ENCODE peak calls at places on chromosomes 2 and 18, in seven cellular contexts. One of them, this sample, is unnamed.
A peak's percentile ranks its signal among the peaks of the same experiment; 100 is the strongest.

GRCh38 chr2:95297639-95298395 is 670 bp downstream of the KCNIP3 start:
- DNase-seq in H1: no peak
- DNase-seq in HepG2: no peak
- DNase-seq in K562: no peak
- DNase-seq in T47D: no peak
- DNase-seq in SK-N-SH: no peak
- DNase-seq in HCT116: no peak
- DNase-seq in this sample: no peak

GRCh38 chr2:178385595-178386148 is 65.3 kb downstream of the PRKRA start:
- DNase-seq in K562: no peak
- DNase-seq in SK-N-SH: no peak
- DNase-seq in H1: no peak
- DNase-seq in HepG2: no peak
- DNase-seq in HCT116: no peak
- DNase-seq in T47D: no peak
- DNase-seq in this sample: no peak

GRCh38 chr2:238908960-238909951 is 61.4 kb downstream of the TWIST2 start:
- DNase-seq in T47D: peak; percentile 7
- DNase-seq in H1: no peak
- DNase-seq in HepG2: no peak
- DNase-seq in K562: no peak
- DNase-seq in HCT116: no peak
- DNase-seq in SK-N-SH: no peak
- DNase-seq in this sample: no peak

GRCh38 chr2:216572582-216573578 is 60.3 kb upstream of the IGFBP2 start:
- DNase-seq in HCT116: peak; percentile 12
- DNase-seq in T47D: no peak
- DNase-seq in H1: no peak
- DNase-seq in HepG2: peak; percentile 78
- DNase-seq in K562: no peak
- DNase-seq in SK-N-SH: no peak
- DNase-seq in this sample: no peak

GRCh38 chr2:234427081-234428058 is 69.5 kb downstream of the ARL4C start:
- DNase-seq in HepG2: no peak
- DNase-seq in K562: no peak
- DNase-seq in T47D: peak; percentile 7
- DNase-seq in HCT116: no peak
- DNase-seq in H1: peak; percentile 51
- DNase-seq in SK-N-SH: no peak
- DNase-seq in this sample: no peak

GRCh38 chr2:129212337-129212958 is 767.0 kb upstream of the RAB6C start:
- DNase-seq in HCT116: no peak
- DNase-seq in T47D: no peak
- DNase-seq in H1: no peak
- DNase-seq in K562: no peak
- DNase-seq in HepG2: no peak
- DNase-seq in SK-N-SH: no peak
- DNase-seq in this sample: no peak

GRCh38 chr2:43178602-43179542 is 47.5 kb downstream of the ZFP36L2 start:
- DNase-seq in K562: peak; percentile 90
- DNase-seq in T47D: peak; percentile 32
- DNase-seq in HCT116: peak; percentile 64
- DNase-seq in HepG2: peak; percentile 90
- DNase-seq in SK-N-SH: peak; percentile 59
- DNase-seq in H1: peak; percentile 70
- DNase-seq in this sample: no peak

GRCh38 chr18:76658627-76659026 is 163.6 kb upstream of the ZNF516 start:
- DNase-seq in K562: peak; percentile 28
- DNase-seq in H1: peak; percentile 83
- DNase-seq in HepG2: no peak
- DNase-seq in SK-N-SH: peak; percentile 37
- DNase-seq in T47D: no peak
- DNase-seq in HCT116: no peak
- DNase-seq in this sample: no peak

GRCh38 chr2:38200583-38200982 is 124.6 kb upstream of the CYP1B1 start:
- DNase-seq in K562: no peak
- DNase-seq in HepG2: no peak
- DNase-seq in SK-N-SH: no peak
- DNase-seq in T47D: no peak
- DNase-seq in H1: no peak
- DNase-seq in HCT116: no peak
- DNase-seq in this sample: no peak

GRCh38 chr2:240623531-240624010 is 1.7 kb upstream of the GPR35 start:
- DNase-seq in T47D: no peak
- DNase-seq in HCT116: no peak
- DNase-seq in SK-N-SH: no peak
- DNase-seq in H1: no peak
- DNase-seq in HepG2: no peak
- DNase-seq in K562: no peak
- DNase-seq in this sample: no peak

GRCh38 chr2:150609831-150610582 is 122.5 kb upstream of the RND3 start:
- DNase-seq in H1: no peak
- DNase-seq in T47D: no peak
- DNase-seq in SK-N-SH: no peak
- DNase-seq in HepG2: no peak
- DNase-seq in HCT116: no peak
- DNase-seq in K562: no peak
- DNase-seq in this sample: no peak

GRCh38 chr2:1830936-1831616 is 86.8 kb upstream of the PXDN start:
- DNase-seq in HepG2: no peak
- DNase-seq in SK-N-SH: no peak
- DNase-seq in H1: no peak
- DNase-seq in T47D: no peak
- DNase-seq in HCT116: no peak
- DNase-seq in K562: no peak
- DNase-seq in this sample: no peak

GRCh38 chr18:77262655-77263470 is 13.2 kb downstream of the GALR1 start:
- DNase-seq in K562: no peak
- DNase-seq in H1: no peak
- DNase-seq in SK-N-SH: no peak
- DNase-seq in T47D: peak; percentile 24
- DNase-seq in HepG2: peak; percentile 16
- DNase-seq in HCT116: no peak
- DNase-seq in this sample: no peak

GRCh38 chr2:8629402-8629801 is 52.5 kb upstream of the ID2 start:
- DNase-seq in H1: no peak
- DNase-seq in T47D: no peak
- DNase-seq in HepG2: no peak
- DNase-seq in SK-N-SH: no peak
- DNase-seq in K562: no peak
- DNase-seq in HCT116: no peak
- DNase-seq in this sample: no peak

GRCh38 chr2:233418761-233419625 is 64.7 kb downstream of the DGKD start:
- DNase-seq in H1: peak; percentile 43
- DNase-seq in SK-N-SH: no peak
- DNase-seq in HepG2: no peak
- DNase-seq in K562: no peak
- DNase-seq in HCT116: peak; percentile 37
- DNase-seq in T47D: no peak
- DNase-seq in this sample: peak; percentile 62

GRCh38 chr2:186325827-186326535 is 160.1 kb upstream of the ZC3H15 start:
- DNase-seq in HepG2: no peak
- DNase-seq in K562: no peak
- DNase-seq in H1: no peak
- DNase-seq in HCT116: no peak
- DNase-seq in T47D: peak; percentile 52
- DNase-seq in SK-N-SH: no peak
- DNase-seq in this sample: no peak

GRCh38 chr18:49638209-49638785 is 76.4 kb downstream of the LIPG start:
- DNase-seq in SK-N-SH: peak; percentile 48
- DNase-seq in K562: no peak
- DNase-seq in HepG2: peak; percentile 83
- DNase-seq in T47D: no peak
- DNase-seq in HCT116: no peak
- DNase-seq in H1: no peak
- DNase-seq in this sample: no peak

GRCh38 chr2:53802617-53803115 is 15.8 kb downstream of the ERLEC1 start:
- DNase-seq in HepG2: no peak
- DNase-seq in K562: no peak
- DNase-seq in T47D: no peak
- DNase-seq in H1: no peak
- DNase-seq in SK-N-SH: no peak
- DNase-seq in HCT116: no peak
- DNase-seq in this sample: no peak

GRCh38 chr18:33440011-33440383 is 524 bp downstream of the CCDC178 start:
- DNase-seq in HepG2: no peak
- DNase-seq in H1: no peak
- DNase-seq in SK-N-SH: peak; percentile 71
- DNase-seq in T47D: no peak
- DNase-seq in K562: peak; percentile 33
- DNase-seq in HCT116: no peak
- DNase-seq in this sample: no peak

GRCh38 chr18:79614211-79615028 is 65.2 kb upstream of the CTDP1 start:
- DNase-seq in HCT116: no peak
- DNase-seq in K562: no peak
- DNase-seq in H1: peak; percentile 41
- DNase-seq in T47D: no peak
- DNase-seq in HepG2: no peak
- DNase-seq in SK-N-SH: no peak
- DNase-seq in this sample: no peak

GRCh38 chr2:234091432-234091879 is 41.0 kb downstream of the SPP2 start:
- DNase-seq in T47D: no peak
- DNase-seq in H1: no peak
- DNase-seq in HCT116: no peak
- DNase-seq in HepG2: no peak
- DNase-seq in SK-N-SH: no peak
- DNase-seq in K562: no peak
- DNase-seq in this sample: no peak

GRCh38 chr2:151083864-151084263 is 177.8 kb downstream of the RBM43 start:
- DNase-seq in K562: no peak
- DNase-seq in HCT116: no peak
- DNase-seq in T47D: no peak
- DNase-seq in SK-N-SH: no peak
- DNase-seq in HepG2: no peak
- DNase-seq in H1: no peak
- DNase-seq in this sample: no peak

GRCh38 chr2:163046615-163047014 is 208.0 kb upstream of the KCNH7 start:
- DNase-seq in HepG2: no peak
- DNase-seq in HCT116: no peak
- DNase-seq in SK-N-SH: no peak
- DNase-seq in K562: no peak
- DNase-seq in T47D: no peak
- DNase-seq in H1: no peak
- DNase-seq in this sample: no peak

GRCh38 chr2:219688560-219689445 is 61.4 kb downstream of the SLC4A3 start:
- DNase-seq in HCT116: peak; percentile 76
- DNase-seq in SK-N-SH: no peak
- DNase-seq in HepG2: peak; percentile 36
- DNase-seq in T47D: no peak
- DNase-seq in H1: no peak
- DNase-seq in K562: no peak
- DNase-seq in this sample: no peak

GRCh38 chr2:8605350-8606065 is 76.3 kb upstream of the ID2 start:
- DNase-seq in HCT116: no peak
- DNase-seq in HepG2: no peak
- DNase-seq in H1: no peak
- DNase-seq in K562: no peak
- DNase-seq in SK-N-SH: no peak
- DNase-seq in T47D: no peak
- DNase-seq in this sample: no peak

GRCh38 chr2:18829331-18829902 is 240.0 kb upstream of the NT5C1B start:
- DNase-seq in HepG2: peak; percentile 24
- DNase-seq in T47D: peak; percentile 51
- DNase-seq in SK-N-SH: no peak
- DNase-seq in H1: no peak
- DNase-seq in K562: no peak
- DNase-seq in HCT116: no peak
- DNase-seq in this sample: no peak
- TF ChIP-seq JUND in HepG2: no peak
- TF ChIP-seq JUND in T47D: no peak
- TF ChIP-seq JUND in SK-N-SH: peak; percentile 80
- TF ChIP-seq JUND in H1: no peak
- TF ChIP-seq JUND in K562: no peak
- TF ChIP-seq JUND in HCT116: no peak
- TF ChIP-seq JUND in this sample: no peak

GRCh38 chr2:147352775-147353381 is 492.0 kb upstream of the ACVR2A start:
- DNase-seq in HCT116: no peak
- DNase-seq in SK-N-SH: no peak
- DNase-seq in T47D: no peak
- DNase-seq in K562: no peak
- DNase-seq in HepG2: no peak
- DNase-seq in H1: no peak
- DNase-seq in this sample: no peak
- TF ChIP-seq JUND in HCT116: no peak
- TF ChIP-seq JUND in SK-N-SH: no peak
- TF ChIP-seq JUND in T47D: no peak
- TF ChIP-seq JUND in K562: no peak
- TF ChIP-seq JUND in HepG2: no peak
- TF ChIP-seq JUND in H1: no peak
- TF ChIP-seq JUND in this sample: no peak

GRCh38 chr2:191571163-191571769 is 106.7 kb upstream of the NABP1 start:
- DNase-seq in SK-N-SH: no peak
- DNase-seq in HepG2: no peak
- DNase-seq in K562: peak; percentile 59
- DNase-seq in T47D: peak; percentile 37
- DNase-seq in HCT116: peak; percentile 36
- DNase-seq in H1: no peak
- DNase-seq in this sample: no peak
- TF ChIP-seq JUND in SK-N-SH: no peak
- TF ChIP-seq JUND in HepG2: no peak
- TF ChIP-seq JUND in K562: no peak
- TF ChIP-seq JUND in T47D: no peak
- TF ChIP-seq JUND in HCT116: no peak
- TF ChIP-seq JUND in H1: no peak
- TF ChIP-seq JUND in this sample: no peak

GRCh38 chr2:136651611-136652010 is 113.7 kb upstream of the THSD7B start:
- DNase-seq in K562: no peak
- DNase-seq in H1: no peak
- DNase-seq in HCT116: no peak
- DNase-seq in SK-N-SH: no peak
- DNase-seq in HepG2: no peak
- DNase-seq in T47D: no peak
- DNase-seq in this sample: no peak

GRCh38 chr2:136658201-136658600 is 107.1 kb upstream of the THSD7B start:
- DNase-seq in HepG2: no peak
- DNase-seq in K562: no peak
- DNase-seq in SK-N-SH: no peak
- DNase-seq in T47D: no peak
- DNase-seq in HCT116: no peak
- DNase-seq in H1: no peak
- DNase-seq in this sample: no peak

GRCh38 chr2:136653836-136654235 is 111.5 kb upstream of the THSD7B start:
- DNase-seq in SK-N-SH: no peak
- DNase-seq in T47D: no peak
- DNase-seq in HCT116: no peak
- DNase-seq in HepG2: no peak
- DNase-seq in H1: no peak
- DNase-seq in K562: no peak
- DNase-seq in this sample: no peak
- TF ChIP-seq JUND in SK-N-SH: no peak
- TF ChIP-seq JUND in T47D: no peak
- TF ChIP-seq JUND in HCT116: no peak
- TF ChIP-seq JUND in HepG2: no peak
- TF ChIP-seq JUND in H1: no peak
- TF ChIP-seq JUND in K562: no peak
- TF ChIP-seq JUND in this sample: no peak

GRCh38 chr2:161480123-161480522 is 64.0 kb downstream of the TBR1 start:
- DNase-seq in K562: no peak
- DNase-seq in T47D: no peak
- DNase-seq in H1: no peak
- DNase-seq in HepG2: no peak
- DNase-seq in SK-N-SH: no peak
- DNase-seq in HCT116: no peak
- DNase-seq in this sample: no peak
- TF ChIP-seq JUND in K562: no peak
- TF ChIP-seq JUND in T47D: no peak
- TF ChIP-seq JUND in H1: no peak
- TF ChIP-seq JUND in HepG2: no peak
- TF ChIP-seq JUND in SK-N-SH: no peak
- TF ChIP-seq JUND in HCT116: no peak
- TF ChIP-seq JUND in this sample: no peak

This sample was measured in GM12878.